ENCODE peak calls at places on chromosome 18, in eight cellular contexts. N is GM19239; R is PC-9; U is kidney; H is AG04450; K is neuronal stem cell; E is neural crest cell; X is CD8-positive, alpha-beta memory T cell. T is an unnamed sample.

GRCh38 chr18:34956663-34957062 is 84.5 kb upstream of the MAPRE2 start:
- DNase-seq in N (no peak), R (no peak), U (no peak), H (peak), K (no peak), E (no peak), X (no peak), T (no peak)

GRCh38 chr18:63953811-63954210 is 4.7 kb downstream of the HMSD start:
- DNase-seq in N (no peak), R (no peak), U (no peak), H (no peak), K (no peak), E (no peak), X (no peak), T (no peak)

GRCh38 chr18:5894613-5895299 is 566 bp downstream of the TMEM200C start:
- DNase-seq in N (peak), R (no peak), U (peak), H (no peak), K (peak), E (peak), X (no peak), T (peak)

GRCh38 chr18:76564117-76564516 is 69.1 kb upstream of the ZNF516 start:
- DNase-seq in N (no peak), R (peak), U (no peak), H (peak), K (no peak), E (no peak), X (no peak), T (no peak)

GRCh38 chr18:29188760-29189159 is 1011.8 kb upstream of the CDH2 start:
- DNase-seq in N (no peak), R (no peak), U (no peak), H (no peak), K (no peak), E (no peak), X (no peak), T (no peak)

GRCh38 chr18:74608681-74609080 is 11.0 kb downstream of the ZNF407 start:
- DNase-seq in N (no peak), R (no peak), U (no peak), H (no peak), K (no peak), E (no peak), X (no peak), T (no peak)

GRCh38 chr18:57428221-57429150 is 6.7 kb upstream of the ONECUT2 start:
- DNase-seq in N (no peak), R (no peak), U (peak), H (no peak), K (peak), E (peak), X (no peak), T (no peak)

GRCh38 chr18:75140296-75140695 is 68.6 kb downstream of the PTGR3 start:
- DNase-seq in N (no peak), R (no peak), U (no peak), H (no peak), K (no peak), E (no peak), X (no peak), T (no peak)

GRCh38 chr18:28095631-28096030 is 81.3 kb downstream of the CDH2 start:
- DNase-seq in N (no peak), R (no peak), U (no peak), H (no peak), K (no peak), E (no peak), X (no peak), T (no peak)

GRCh38 chr18:79914614-79915160 is 36.8 kb downstream of the SLC66A2 start:
- DNase-seq in N (no peak), R (no peak), U (peak), H (no peak), K (no peak), E (no peak), X (peak), T (no peak)

GRCh38 chr18:9474103-9474982 is 970 bp upstream of the RALBP1 start:
- DNase-seq in N (no peak), R (peak), U (peak), H (no peak), K (no peak), E (no peak), X (no peak), T (peak)

GRCh38 chr18:45166341-45167108 is 448.8 kb upstream of the SLC14A2 start:
- DNase-seq in N (no peak), R (peak), U (peak), H (no peak), K (no peak), E (no peak), X (no peak), T (no peak)

GRCh38 chr18:76456018-76456750 is 38.9 kb downstream of the ZNF516 start:
- DNase-seq in N (no peak), R (no peak), U (no peak), H (no peak), K (no peak), E (no peak), X (no peak), T (no peak)

GRCh38 chr18:75041586-75041985 is 167.4 kb downstream of the PTGR3 start:
- DNase-seq in N (no peak), R (no peak), U (no peak), H (no peak), K (no peak), E (no peak), X (no peak), T (peak)

GRCh38 chr18:57687970-57688369 is 66.3 kb upstream of the NARS1 start:
- DNase-seq in N (no peak), R (no peak), U (no peak), H (no peak), K (no peak), E (no peak), X (no peak), T (no peak)

GRCh38 chr18:24160086-24160485 is 21.2 kb downstream of the CABYR start:
- DNase-seq in N (no peak), R (peak), U (no peak), H (no peak), K (no peak), E (no peak), X (no peak), T (no peak)

GRCh38 chr18:76752400-76752799 is 70.0 kb upstream of the ZNF236 start:
- DNase-seq in N (no peak), R (no peak), U (no peak), H (no peak), K (no peak), E (no peak), X (no peak), T (no peak)